ENCODE peak calls at places on chromosomes 5 and 9, in seven cellular contexts. G is cardiac muscle cell; V is bronchial epithelial cell; C is aorta; B is SJSA1; X is CD8-positive, alpha-beta memory T cell; O is hepatocyte. A is an unnamed sample.

GRCh38 chr5:74154526-74154925 is 486.0 kb downstream of the ENC1 start:
- DNase-seq in O (no peak), V (no peak), G (no peak), C (no peak), X (no peak), B (no peak), A (no peak)

GRCh38 chr5:9344751-9345240 is 201.1 kb downstream of the SEMA5A start:
- DNase-seq in V (no peak), G (no peak), O (no peak), C (no peak), X (no peak), B (no peak), A (no peak)

GRCh38 chr9:69379250-69379982 is 54.4 kb downstream of the ENTREP1 start:
- DNase-seq in G (peak; percentile 57), V (peak; percentile 83), O (no peak), C (no peak), X (no peak), B (no peak), A (no peak)

GRCh38 chr5:15384176-15384575 is 115.8 kb upstream of the FBXL7 start:
- DNase-seq in O (no peak), B (no peak), X (no peak), C (no peak), G (no peak), V (no peak), A (no peak)

GRCh38 chr5:96381526-96381925 is 51.5 kb downstream of the PCSK1 start:
- DNase-seq in O (peak; percentile 10), C (no peak), G (no peak), B (no peak), V (no peak), X (no peak), A (no peak)

GRCh38 chr9:20754556-20754955 is 70.5 kb downstream of the FOCAD start:
- DNase-seq in G (peak; percentile 15), O (no peak), B (no peak), V (peak; percentile 14), C (no peak), X (no peak), A (no peak)

GRCh38 chr5:168219515-168220410 is 71.7 kb upstream of the WWC1 start:
- DNase-seq in C (no peak), V (peak; percentile 71), O (peak; percentile 78), B (peak; percentile 63), G (peak; percentile 87), X (no peak), A (no peak)

GRCh38 chr5:178213748-178214151 is 9.4 kb downstream of the HNRNPAB start:
- DNase-seq in G (no peak), X (no peak), C (no peak), B (no peak), O (peak; percentile 58), V (no peak), A (no peak)

GRCh38 chr5:7897014-7897600 is 28.2 kb downstream of the MTRR start:
- DNase-seq in B (peak; percentile 75), O (peak; percentile 40), G (peak; percentile 50), C (no peak), X (no peak), V (peak; percentile 37), A (no peak)

GRCh38 chr5:160448886-160449285 is 27.2 kb downstream of the PTTG1 start:
- DNase-seq in O (no peak), B (no peak), G (no peak), V (no peak), X (no peak), C (no peak), A (no peak)

GRCh38 chr5:160449458-160449857 is 27.8 kb downstream of the PTTG1 start:
- DNase-seq in O (no peak), V (no peak), C (no peak), B (no peak), G (no peak), X (no peak), A (no peak)

GRCh38 chr5:160452721-160453263 is 31.1 kb downstream of the PTTG1 start:
- DNase-seq in B (no peak), V (no peak), C (no peak), X (no peak), O (no peak), G (no peak), A (no peak)

GRCh38 chr5:160451281-160451680 is 29.6 kb downstream of the PTTG1 start:
- DNase-seq in O (no peak), G (no peak), C (no peak), X (no peak), B (no peak), V (no peak), A (no peak)

GRCh38 chr5:160450164-160450932 is 28.7 kb downstream of the PTTG1 start:
- DNase-seq in G (peak; percentile 17), B (no peak), X (no peak), V (no peak), O (no peak), C (no peak), A (no peak)
- H3K27me3 ChIP-seq in G (no peaks in the 10 kb centered on the region), B (peaks cover 3% of the 10 kb centered on the region), X (no peaks in the 10 kb centered on the region), V (no peaks in the 10 kb centered on the region), O (no peaks in the 10 kb centered on the region), C (no peaks in the 10 kb centered on the region), A (peaks cover 4% of the 10 kb centered on the region)

DNA sequence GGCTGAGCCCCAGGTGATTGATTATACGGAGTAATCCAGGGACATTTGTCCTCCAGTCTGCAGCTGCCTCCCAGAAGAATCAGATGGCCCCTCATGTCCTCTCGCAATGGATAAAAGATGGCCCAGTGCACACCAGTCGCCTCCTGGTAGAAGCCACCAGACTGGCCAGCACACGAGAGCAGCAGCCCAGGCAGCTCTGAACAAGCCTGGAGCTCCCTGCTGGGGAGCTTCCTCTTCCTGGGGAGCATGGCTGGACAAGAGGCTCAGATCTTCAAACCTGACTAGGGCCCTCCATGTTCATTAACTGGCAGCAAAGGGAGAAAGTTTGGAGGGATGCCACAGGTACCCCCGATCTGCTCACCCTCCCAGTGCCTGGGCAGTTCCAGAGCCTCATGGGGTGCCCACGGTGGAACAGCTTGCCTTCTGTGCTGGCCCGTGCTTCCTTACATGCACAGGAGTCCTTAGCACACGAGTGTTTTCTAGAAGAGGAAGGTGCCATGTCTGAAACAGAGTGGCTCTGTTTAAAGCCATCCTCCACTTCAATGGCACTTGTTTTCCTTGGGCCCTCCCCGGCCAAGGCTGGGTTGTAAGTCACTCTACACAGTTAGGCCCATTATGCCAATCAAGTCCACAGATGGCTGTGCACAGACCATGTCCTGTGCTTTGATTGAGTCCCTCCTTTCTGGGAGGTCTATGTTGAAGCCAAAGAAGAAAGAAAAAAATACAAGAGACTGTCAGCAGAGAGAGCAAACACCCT is 75.6 kb downstream of the PRRT1B start:
- DNase-seq in V (no peak), B (no peak), C (no peak), O (no peak), G (no peak), X (no peak), A (no peak)
- H3K36me3 ChIP-seq in V (peaks cover 18% of the 10 kb centered on the region), B (peaks cover 19% of the 10 kb centered on the region), C (no peaks in the 10 kb centered on the region), O (no peaks in the 10 kb centered on the region), G (peaks cover 4% of the 10 kb centered on the region), X (peaks cover 50% of the 10 kb centered on the region), A (peaks cover 24% of the 10 kb centered on the region)

GRCh38 chr5:34669931-34670516 is 13.9 kb downstream of the RAI14 start:
- DNase-seq in B (no peak), X (no peak), C (no peak), V (no peak), G (no peak), O (no peak), A (no peak)

GRCh38 chr5:34672196-34672595 is 16.1 kb downstream of the RAI14 start:
- DNase-seq in X (no peak), V (no peak), O (no peak), G (no peak), C (no peak), B (no peak), A (no peak)

GRCh38 chr5:34667705-34668104 is 11.6 kb downstream of the RAI14 start:
- DNase-seq in X (no peak), G (no peak), C (no peak), O (no peak), V (no peak), B (no peak), A (no peak)

GRCh38 chr5:34663771-34664496 is 7.8 kb downstream of the RAI14 start:
- DNase-seq in C (no peak), V (no peak), G (no peak), B (no peak), X (no peak), O (no peak), A (no peak)

DNA sequence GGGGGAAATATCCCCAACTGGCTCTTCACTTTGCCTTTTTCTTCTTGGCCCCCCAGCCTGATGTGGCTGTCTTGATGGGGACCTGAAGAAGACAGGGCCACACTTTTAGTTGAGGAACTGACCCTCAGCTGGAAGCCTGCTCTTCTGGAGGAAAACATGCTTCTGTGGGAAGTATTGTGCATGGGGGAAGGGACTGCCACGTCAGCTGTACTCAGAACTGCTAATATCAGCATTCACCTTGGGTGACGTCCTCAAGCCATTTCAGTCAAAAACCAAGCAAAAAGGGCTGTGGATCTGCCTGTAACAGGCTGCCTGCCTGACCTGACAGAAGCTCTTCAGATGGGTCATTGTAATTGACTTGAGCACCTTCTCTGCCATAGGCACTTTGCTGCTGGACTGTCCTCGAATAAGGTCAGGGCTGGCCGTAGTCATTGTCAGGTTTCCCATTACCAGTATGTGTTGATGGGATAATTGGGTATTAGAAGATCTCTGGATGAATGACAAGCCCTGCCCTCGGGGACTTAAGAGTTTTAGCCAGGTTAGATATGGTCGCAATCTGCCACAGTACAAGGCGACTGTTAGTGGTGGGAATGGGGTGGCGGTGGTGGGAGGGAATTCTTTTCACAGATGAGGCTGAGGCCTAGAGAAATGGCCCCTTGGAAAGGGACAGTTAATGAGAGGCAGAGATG is 10.4 kb downstream of the RAI14 start:
- DNase-seq in C (no peak), B (no peak), G (no peak), V (no peak), O (no peak), X (no peak), A (no peak)
- H3K27me3 ChIP-seq in C (no peaks in the 10 kb centered on the region), B (no peaks in the 10 kb centered on the region), G (no peaks in the 10 kb centered on the region), V (no peaks in the 10 kb centered on the region), O (no peaks in the 10 kb centered on the region), X (no peaks in the 10 kb centered on the region), A (no peaks in the 10 kb centered on the region)

DNA sequence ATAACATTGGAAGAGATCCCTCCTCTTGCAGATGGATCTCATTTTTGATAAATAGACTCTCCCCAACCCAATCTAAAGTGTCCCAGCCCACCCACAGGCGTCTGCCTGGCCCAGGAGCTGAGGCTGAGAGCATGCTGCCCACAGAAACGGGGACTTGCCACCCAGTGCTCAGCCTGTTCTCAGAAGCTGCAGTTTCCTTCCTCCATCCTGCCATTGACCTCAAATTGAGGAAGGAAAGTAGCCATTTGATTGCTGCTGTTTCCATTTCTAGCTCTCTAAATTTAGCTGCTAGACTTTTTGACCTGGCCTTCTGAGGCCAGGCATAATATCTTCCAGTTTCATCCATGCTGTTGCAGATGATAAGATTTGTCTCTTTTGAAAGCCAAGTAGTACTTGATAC is 31.1 kb upstream of the FRMD3 start:
- DNase-seq in B (no peak), O (no peak), G (no peak), X (no peak), V (no peak), C (no peak), A (no peak)
- H3K36me3 ChIP-seq in B (no peaks in the 10 kb centered on the region), O (no peaks in the 10 kb centered on the region), G (no peaks in the 10 kb centered on the region), X (no peaks in the 10 kb centered on the region), V (no peaks in the 10 kb centered on the region), C (no peaks in the 10 kb centered on the region), A (no peaks in the 10 kb centered on the region)

DNA sequence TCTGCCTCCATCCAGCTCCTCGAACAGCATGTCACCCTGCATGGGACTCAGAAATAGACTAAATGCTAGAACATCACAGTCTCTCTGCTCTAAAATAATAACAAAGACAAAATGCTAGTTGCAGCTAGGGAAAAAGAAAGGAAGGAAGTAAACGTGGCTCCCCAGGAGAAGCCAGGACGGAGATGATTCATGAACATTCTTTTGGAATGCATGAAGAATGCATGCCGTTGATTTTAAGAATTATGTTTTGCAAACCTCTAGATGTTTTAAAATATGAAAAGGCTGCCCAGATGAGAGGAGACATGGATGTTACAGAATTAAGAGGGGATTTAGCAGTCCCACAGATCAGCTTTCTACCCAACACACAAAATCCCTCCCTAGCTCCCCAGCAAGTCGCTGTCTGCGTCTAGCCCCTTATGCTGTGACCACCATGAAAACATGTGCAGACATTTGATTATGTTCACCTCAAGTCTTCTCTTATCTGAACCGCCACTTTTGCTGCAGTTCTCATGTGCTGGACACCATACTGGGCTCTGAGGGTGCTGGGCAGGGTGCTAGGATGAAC is 139.4 kb upstream of the LMX1B start:
- DNase-seq in B (no peak), O (no peak), V (peak; percentile 18), C (peak; percentile 23), X (no peak), G (peak; percentile 33), A (no peak)
- H3K27me3 ChIP-seq in B (no peaks in the 10 kb centered on the region), O (no peaks in the 10 kb centered on the region), V (no peaks in the 10 kb centered on the region), C (no peaks in the 10 kb centered on the region), X (no peaks in the 10 kb centered on the region), G (no peaks in the 10 kb centered on the region), A (no peaks in the 10 kb centered on the region)